ENCODE peak calls at places on chromosomes 4 and X, in four cellular contexts. One of them, this sample, is unnamed.
A peak's percentile ranks its signal among the peaks of the same experiment; 100 is the strongest.

GRCh38 chr4:162461952-162462351 is 298.2 kb upstream of the FSTL5 start:
- DNase-seq in HTR-8/SVneo: peak; percentile 9
- DNase-seq in AG10803: no peak
- DNase-seq in activated CD4-positive, alpha-beta T cell treated with anti-CD3 and anti-CD28 coated beads for 48 hours: no peak
- DNase-seq in this sample: no peak

GRCh38 chrX:12013220-12013619 is 125.1 kb upstream of the FRMPD4 start:
- DNase-seq in HTR-8/SVneo: peak; percentile 7
- DNase-seq in AG10803: peak; percentile 40
- DNase-seq in activated CD4-positive, alpha-beta T cell treated with anti-CD3 and anti-CD28 coated beads for 48 hours: no peak
- DNase-seq in this sample: no peak

GRCh38 chrX:15384304-15384703 is at the start of gene VEGFD:
- DNase-seq in HTR-8/SVneo: no peak
- DNase-seq in AG10803: peak; percentile 65
- DNase-seq in activated CD4-positive, alpha-beta T cell treated with anti-CD3 and anti-CD28 coated beads for 48 hours: no peak
- DNase-seq in this sample: no peak

GRCh38 chr4:95439896-95440295 is 108.9 kb downstream of the UNC5C start:
- DNase-seq in HTR-8/SVneo: no peak
- DNase-seq in AG10803: no peak
- DNase-seq in activated CD4-positive, alpha-beta T cell treated with anti-CD3 and anti-CD28 coated beads for 48 hours: no peak
- DNase-seq in this sample: no peak

GRCh38 chr4:154741877-154742851 is 1.6 kb upstream of the LRAT start:
- DNase-seq in HTR-8/SVneo: no peak
- DNase-seq in AG10803: no peak
- DNase-seq in activated CD4-positive, alpha-beta T cell treated with anti-CD3 and anti-CD28 coated beads for 48 hours: peak; percentile 8
- DNase-seq in this sample: no peak

GRCh38 chrX:68929332-68930150 is 100.7 kb downstream of the EFNB1 start:
- DNase-seq in HTR-8/SVneo: peak; percentile 56
- DNase-seq in AG10803: peak; percentile 56
- DNase-seq in activated CD4-positive, alpha-beta T cell treated with anti-CD3 and anti-CD28 coated beads for 48 hours: no peak
- DNase-seq in this sample: no peak

GRCh38 chr4:56861365-56861764 is 39.9 kb upstream of the SPINK2 start:
- DNase-seq in HTR-8/SVneo: no peak
- DNase-seq in AG10803: no peak
- DNase-seq in activated CD4-positive, alpha-beta T cell treated with anti-CD3 and anti-CD28 coated beads for 48 hours: no peak
- DNase-seq in this sample: no peak

GRCh38 chr4:176319704-176320339 is at the start of gene SPCS3:
- DNase-seq in HTR-8/SVneo: peak; percentile 85
- DNase-seq in AG10803: peak; percentile 93
- DNase-seq in activated CD4-positive, alpha-beta T cell treated with anti-CD3 and anti-CD28 coated beads for 48 hours: peak; percentile 96
- DNase-seq in this sample: peak; percentile 93

GRCh38 chrX:136171420-136171819 is 24.1 kb downstream of the FHL1 start:
- DNase-seq in HTR-8/SVneo: no peak
- DNase-seq in AG10803: no peak
- DNase-seq in activated CD4-positive, alpha-beta T cell treated with anti-CD3 and anti-CD28 coated beads for 48 hours: no peak
- DNase-seq in this sample: no peak

GRCh38 chr4:170274616-170275015 is 184.9 kb upstream of the AADAT start:
- DNase-seq in HTR-8/SVneo: no peak
- DNase-seq in AG10803: no peak
- DNase-seq in activated CD4-positive, alpha-beta T cell treated with anti-CD3 and anti-CD28 coated beads for 48 hours: no peak
- DNase-seq in this sample: no peak